ENCODE peak calls at places on chromosomes 4 and X, in five cellular contexts. Y is IMR-90, W is thyroid gland, S is transverse colon, V is heart right ventricle. O is an unnamed sample.
A peak's percentile ranks its signal among the peaks of the same experiment; 100 is the strongest.

GRCh38 chr4:83734576-83734975 is 198.7 kb downstream of the GPAT3 start:
- DNase-seq in V (no peak), S (no peak), W (no peak), Y (no peak), O (no peak)

GRCh38 chr4:90137545-90137944 is 10.4 kb downstream of the CCSER1 start:
- DNase-seq in S (no peak), V (no peak), Y (peak; percentile 7), W (no peak), O (no peak)

GRCh38 chr4:3708103-3708510 is 58.1 kb upstream of the ADRA2C start:
- DNase-seq in V (peak; percentile 28), W (no peak), S (no peak), Y (no peak), O (no peak)

GRCh38 chr4:101599620-101600019 is 190.9 kb upstream of the BANK1 start:
- DNase-seq in V (no peak), Y (peak; percentile 56), W (no peak), S (no peak), O (no peak)

GRCh38 chrX:41019041-41019392 is 66.2 kb upstream of the USP9X start:
- DNase-seq in S (no peak), Y (no peak), W (no peak), V (no peak), O (no peak)

GRCh38 chr4:20254517-20255250 is 3.0 kb downstream of the SLIT2 start:
- DNase-seq in W (peak; percentile 42), V (peak; percentile 8), Y (peak; percentile 39), S (no peak), O (no peak)

GRCh38 chr4:104394409-104394813 is 100.3 kb downstream of the CXXC4 start:
- DNase-seq in V (no peak), W (no peak), Y (no peak), S (no peak), O (no peak)

GRCh38 chr4:12555011-12555410 is 929.1 kb downstream of the RAB28 start:
- DNase-seq in S (no peak), V (no peak), W (no peak), Y (no peak), O (no peak)

GRCh38 chr4:15132739-15133138 is 130.5 kb downstream of the CPEB2 start:
- DNase-seq in Y (no peak), V (no peak), S (no peak), W (no peak), O (no peak)

GRCh38 chrX:132040066-132040465 is 17.0 kb downstream of the STK26 start:
- DNase-seq in Y (no peak), S (no peak), V (no peak), W (no peak), O (no peak)

GRCh38 chrX:1440506-1440905 is 12.2 kb downstream of the ASMTL start:
- DNase-seq in S (no peak), Y (no peak), W (no peak), V (no peak), O (no peak)

GRCh38 chr4:48651869-48652447 is 128.1 kb downstream of the FRYL start:
- DNase-seq in S (no peak), W (no peak), Y (peak; percentile 28), V (no peak), O (no peak)

GRCh38 chrX:144801786-144802185 is 445.5 kb upstream of the SPANXN1 start:
- DNase-seq in S (no peak), W (no peak), V (no peak), Y (no peak), O (no peak)

GRCh38 chrX:18457000-18457399 is 31.6 kb downstream of the CDKL5 start:
- DNase-seq in Y (no peak), W (no peak), V (no peak), S (no peak), O (no peak)

GRCh38 chrX:69015564-69016218 is 149.6 kb downstream of the PJA1 start:
- DNase-seq in V (no peak), Y (no peak), S (no peak), W (peak; percentile 61), O (peak; percentile 44)

GRCh38 chrX:132740316-132741123 is 217.9 kb downstream of the HS6ST2 start:
- DNase-seq in V (no peak), S (no peak), W (no peak), Y (no peak), O (no peak)

GRCh38 chr4:96035727-96036126 is 195.8 kb downstream of the PDHA2 start:
- DNase-seq in W (no peak), S (no peak), V (no peak), Y (no peak), O (no peak)

GRCh38 chr4:121053601-121054143 is 18.7 kb downstream of the NDNF start:
- DNase-seq in V (no peak), S (peak; percentile 70), Y (no peak), W (no peak), O (no peak)

GRCh38 chr4:14452001-14452400 is 550.3 kb upstream of the CPEB2 start:
- DNase-seq in S (no peak), V (no peak), Y (no peak), W (no peak), O (no peak)

GRCh38 chr4:75490155-75490554 is 24.0 kb downstream of the RCHY1 start:
- DNase-seq in Y (peak; percentile 65), W (no peak), S (no peak), V (no peak), O (no peak)

GRCh38 chrX:38985375-38985774 is 184.1 kb downstream of the MID1IP1 start:
- DNase-seq in S (no peak), V (no peak), W (no peak), Y (peak; percentile 11), O (no peak)

GRCh38 chr4:29553842-29554241 is 1166.3 kb upstream of the PCDH7 start:
- DNase-seq in Y (no peak), V (no peak), W (no peak), S (no peak), O (no peak)

GRCh38 chr4:20074450-20074849 is 177.3 kb upstream of the SLIT2 start:
- DNase-seq in V (no peak), Y (peak; percentile 55), W (no peak), S (no peak), O (no peak)

GRCh38 chr4:133148690-133149363 is at the start of gene PCDH10:
- DNase-seq in W (peak; percentile 90), S (peak; percentile 73), V (peak; percentile 81), Y (peak; percentile 87), O (peak; percentile 96)

GRCh38 chr4:184375027-184375426 is 99.3 kb downstream of the IRF2 start:
- DNase-seq in V (no peak), S (no peak), Y (peak; percentile 38), W (no peak), O (no peak)

GRCh38 chr4:176443117-176443516 is 123.4 kb downstream of the SPCS3 start:
- DNase-seq in S (no peak), V (no peak), Y (peak; percentile 96), W (no peak), O (no peak)

GRCh38 chrX:149937881-149938426 is 337 bp downstream of the EOLA2 start:
- DNase-seq in S (peak; percentile 19), V (peak; percentile 11), Y (peak; percentile 0), W (peak; percentile 26), O (no peak)

GRCh38 chrX:20409991-20410390 is 143.3 kb upstream of the RPS6KA3 start:
- DNase-seq in W (no peak), V (no peak), Y (no peak), S (no peak), O (no peak)

GRCh38 chr4:113574636-113575103 is 186.9 kb downstream of the CAMK2D start:
- DNase-seq in Y (peak; percentile 80), W (no peak), S (no peak), V (no peak), O (no peak)

GRCh38 chrX:87518504-87518903 is 902 bp downstream of the KLHL4 start:
- DNase-seq in Y (peak; percentile 18), W (no peak), S (no peak), V (no peak), O (no peak)
- H3K4me3 ChIP-seq in Y (no peak overlapping the region), W (no peak overlapping the region), S (no peak overlapping the region), V (peak overlapping the region; percentile 24), O (peak overlapping the region; percentile 37)

GRCh38 chr4:16226816-16227461 is 668 bp upstream of the TAPT1 start:
- DNase-seq in W (peak; percentile 71), V (peak; percentile 62), Y (no peak), S (peak; percentile 69), O (peak; percentile 69)

GRCh38 chr4:16225139-16225538 is 1.1 kb downstream of the TAPT1 start:
- DNase-seq in V (no peak), Y (peak; percentile 41), S (no peak), W (no peak), O (no peak)

GRCh38 chr4:16225681-16225995 is 633 bp downstream of the TAPT1 start:
- DNase-seq in Y (no peak), V (no peak), S (no peak), W (no peak), O (no peak)

GRCh38 chr4:16227462-16227868 is 1.2 kb upstream of the TAPT1 start:
- DNase-seq in W (peak; percentile 54), V (peak; percentile 45), Y (peak; percentile 30), S (peak; percentile 51), O (peak; percentile 59)

DNA sequence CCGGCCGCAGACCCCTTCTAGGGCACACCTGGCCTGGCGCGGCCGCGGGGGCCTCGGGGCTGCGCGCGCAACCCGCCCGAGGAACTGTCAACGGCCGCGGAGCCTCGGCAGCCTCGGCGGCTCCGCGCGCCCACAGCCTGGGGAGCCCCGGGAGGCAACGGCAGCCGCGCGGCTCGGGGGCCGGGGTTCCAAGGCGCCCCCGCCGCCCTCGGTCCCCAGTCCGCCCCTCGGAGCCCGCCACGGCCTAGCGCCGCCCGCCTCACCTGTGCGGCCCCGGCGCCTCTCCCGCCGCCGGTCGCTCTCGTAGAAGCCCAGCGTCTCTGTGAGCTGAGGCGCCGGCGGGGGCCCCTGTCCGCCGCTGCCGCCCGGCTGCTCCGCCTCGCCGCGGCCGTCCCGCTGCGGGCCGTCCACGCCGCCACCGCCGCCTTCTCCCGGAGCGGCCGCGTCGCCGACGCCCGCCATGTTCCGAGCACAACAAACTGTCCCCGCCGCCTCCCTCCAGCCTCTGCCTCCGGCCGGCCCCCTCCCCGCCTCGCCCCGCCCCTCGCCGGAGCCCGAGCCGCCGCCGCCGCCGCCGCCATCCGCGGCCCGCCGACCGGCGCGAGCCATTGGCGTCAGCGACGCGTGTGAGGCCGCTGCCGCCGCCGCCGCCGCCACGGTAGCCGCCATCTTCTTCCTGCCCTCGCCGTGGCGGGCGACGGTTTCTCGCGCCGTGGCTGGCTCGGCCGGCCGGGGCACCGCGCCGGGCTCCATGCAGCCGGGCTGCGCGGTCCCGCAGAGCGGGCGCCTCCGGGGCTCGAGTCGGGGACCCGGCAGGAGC is at the start of gene TAPT1:
- DNase-seq in Y (peak; percentile 30), S (peak; percentile 87), W (peak; percentile 81), V (peak; percentile 85), O (peak; percentile 68)
- H3K4me1 ChIP-seq in Y (no peaks in the 10 kb centered on the region), S (peaks cover 39% of the 10 kb centered on the region), W (peaks cover 42% of the 10 kb centered on the region), V (peaks cover 70% of the 10 kb centered on the region), O (peaks cover 66% of the 10 kb centered on the region)

DNA sequence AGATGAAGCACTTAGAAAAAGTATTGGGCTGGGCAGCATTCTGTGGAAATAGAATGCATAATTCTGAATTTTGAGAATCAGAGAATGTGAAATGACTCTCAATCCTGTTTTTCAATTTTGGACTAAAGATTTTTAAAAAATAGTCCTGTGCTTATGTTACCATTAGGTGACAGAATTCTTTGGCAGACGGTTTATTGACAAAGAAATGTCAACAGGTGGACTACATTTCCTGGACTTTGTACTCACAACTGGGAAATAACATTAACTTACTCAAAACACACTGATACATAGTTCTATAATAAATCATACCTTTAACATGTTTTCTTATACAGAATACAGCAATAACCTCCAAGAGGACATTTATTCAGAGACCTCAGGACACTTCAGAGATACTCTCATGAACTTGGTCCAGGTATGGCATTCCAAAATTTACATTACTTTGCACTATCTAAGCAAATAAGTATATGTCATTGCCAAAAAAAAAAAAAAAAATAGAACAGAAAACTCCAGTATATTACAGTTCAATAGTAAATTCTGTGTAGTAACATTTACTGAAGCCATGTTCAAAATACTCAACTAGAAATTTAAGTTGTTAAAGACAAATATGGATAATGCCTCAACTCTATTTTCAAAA is 72.7 kb downstream of the ANXA10 start:
- DNase-seq in S (no peak), V (no peak), Y (no peak), W (no peak), O (no peak)
- H3K4me3 ChIP-seq in S (no peak overlapping the region), V (no peak overlapping the region), Y (no peak overlapping the region), W (no peak overlapping the region), O (no peak overlapping the region)

GRCh38 chr4:78204176-78204575 is 147.1 kb downstream of the FRAS1 start:
- DNase-seq in W (no peak), V (no peak), S (no peak), Y (no peak), O (no peak)
- H3K4me1 ChIP-seq in W (no peaks in the 10 kb centered on the region), V (no peaks in the 10 kb centered on the region), S (no peaks in the 10 kb centered on the region), Y (no peaks in the 10 kb centered on the region), O (no peaks in the 10 kb centered on the region)

O was measured in right atrium auricular region.